ENCODE peak calls at places on chromosomes 12 and 14, in seven cellular contexts. S, G, P, O, B, Y and M are unnamed samples.
A peak's percentile ranks its signal among the peaks of the same experiment; 100 is the strongest.

GRCh38 chr12:98719515-98720504 is 74.7 kb downstream of the APAF1 start:
- DNase-seq in P (no peak), G (no peak), S (no peak), Y (no peak), O (no peak), B (no peak), M (no peak)

GRCh38 chr12:46413368-46413767 is 40.8 kb upstream of the SLC38A2 start:
- DNase-seq in G (no peak), S (no peak), Y (no peak), O (no peak), P (no peak), B (no peak), M (no peak)

GRCh38 chr12:93603762-93604161 is 31.3 kb downstream of the SOCS2 start:
- DNase-seq in B (no peak), S (no peak), P (no peak), G (no peak), Y (no peak), O (no peak), M (no peak)

GRCh38 chr12:31874961-31875608 is 84.1 kb upstream of the RESF1 start:
- DNase-seq in P (no peak), Y (peak; percentile 76), G (no peak), S (peak; percentile 69), B (peak; percentile 10), O (peak; percentile 83), M (peak; percentile 55)

GRCh38 chr14:90627478-90627877 is 188.8 kb downstream of the TTC7B start:
- DNase-seq in Y (no peak), P (no peak), B (no peak), G (no peak), S (no peak), O (no peak), M (no peak)

GRCh38 chr12:99920561-99920960 is 64.2 kb downstream of the ANKS1B start:
- DNase-seq in B (no peak), S (no peak), P (no peak), O (no peak), Y (no peak), G (no peak), M (no peak)

GRCh38 chr12:67366530-67367196 is 97.5 kb downstream of the CAND1 start:
- DNase-seq in G (no peak), B (no peak), Y (no peak), S (no peak), O (peak; percentile 66), P (no peak), M (peak; percentile 46)

GRCh38 chr12:9096563-9097176 is 19.0 kb downstream of the A2M start:
- DNase-seq in Y (no peak), G (no peak), O (no peak), S (no peak), P (no peak), B (no peak), M (no peak)

GRCh38 chr12:12804011-12804410 is 9.1 kb upstream of the DDX47 start:
- DNase-seq in G (peak; percentile 71), S (no peak), B (no peak), Y (no peak), P (no peak), O (peak; percentile 80), M (peak; percentile 88)

GRCh38 chr12:109878247-109878625 is 2.1 kb downstream of the GLTP start:
- DNase-seq in P (no peak), S (no peak), Y (no peak), O (no peak), G (no peak), B (no peak), M (no peak)

GRCh38 chr14:65370890-65371289 is 41.6 kb upstream of the FUT8 start:
- DNase-seq in G (no peak), Y (no peak), O (no peak), B (no peak), S (no peak), P (no peak), M (no peak)

GRCh38 chr14:81819344-81819743 is 285.7 kb upstream of the SEL1L start:
- DNase-seq in Y (no peak), O (no peak), G (no peak), S (no peak), B (no peak), P (no peak), M (no peak)

GRCh38 chr12:87274594-87275245 is 754.5 kb downstream of the C12orf50 start:
- DNase-seq in S (no peak), Y (no peak), G (peak; percentile 26), O (peak; percentile 38), B (no peak), P (no peak), M (peak; percentile 48)

GRCh38 chr12:21806255-21806654 is 31.7 kb upstream of the KCNJ8 start:
- DNase-seq in B (no peak), S (no peak), O (no peak), G (no peak), P (no peak), Y (no peak), M (no peak)
- H3K27ac ChIP-seq in B (no peak overlapping the region), S (no peak overlapping the region), O (no peak overlapping the region), G (no peak overlapping the region), P (no peak overlapping the region), Y (no peak overlapping the region), M (no peak overlapping the region)

DNA sequence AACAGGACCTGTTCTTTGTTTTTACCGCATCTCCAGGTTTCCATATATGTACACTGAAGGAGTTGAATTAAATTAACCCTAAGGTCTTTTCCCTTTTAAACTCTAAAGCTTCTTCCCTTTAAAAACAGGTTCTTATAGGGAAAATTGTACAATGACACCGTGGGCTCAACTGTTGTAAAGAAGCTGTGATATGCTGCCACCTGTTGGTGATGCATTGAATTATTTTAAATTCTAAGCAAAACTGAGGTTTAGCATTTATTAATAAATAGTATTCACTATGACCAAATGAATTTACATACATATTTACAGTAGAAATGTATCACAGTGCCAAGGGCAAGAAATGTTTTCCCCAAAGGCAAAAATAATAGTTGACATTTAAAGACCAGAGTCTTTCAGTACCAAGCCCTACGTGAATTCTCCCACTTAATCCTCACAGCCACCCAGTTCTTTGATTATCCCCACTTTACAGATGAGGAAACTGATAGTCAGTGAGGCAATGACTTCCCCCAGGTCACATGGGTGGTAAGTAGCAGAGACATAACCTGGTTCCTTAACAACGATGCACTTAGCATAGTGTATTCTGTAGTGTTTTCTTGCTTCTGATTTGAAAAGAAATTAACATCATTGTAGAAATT is 35.7 kb upstream of the TMEM263 start:
- DNase-seq in Y (no peak), G (peak; percentile 46), S (peak; percentile 14), O (peak; percentile 63), P (no peak), B (no peak), M (no peak)
- TF ChIP-seq CTCF in Y (peak; percentile 85), G (peak; percentile 82), S (peak; percentile 86), O (peak; percentile 81), P (peak; percentile 82), B (peak; percentile 88), M (peak; percentile 88)

GRCh38 chr12:63915105-63915830 is 70.8 kb downstream of the SRGAP1 start:
- DNase-seq in S (no peak), G (peak; percentile 47), P (no peak), O (peak; percentile 71), B (no peak), Y (peak; percentile 60), M (peak; percentile 43)

GRCh38 chr12:63918788-63919300 is 74.3 kb downstream of the SRGAP1 start:
- DNase-seq in S (no peak), Y (no peak), B (no peak), O (peak; percentile 99), G (peak; percentile 68), P (no peak), M (peak; percentile 79)

GRCh38 chr12:63917477-63917862 is 73.0 kb downstream of the SRGAP1 start:
- DNase-seq in Y (no peak), G (no peak), S (no peak), P (no peak), O (no peak), B (no peak), M (no peak)

GRCh38 chr12:63917864-63918742 is 73.6 kb downstream of the SRGAP1 start:
- DNase-seq in P (no peak), G (peak; percentile 90), O (peak; percentile 96), Y (peak; percentile 76), B (peak; percentile 89), S (no peak), M (peak; percentile 99)

DNA sequence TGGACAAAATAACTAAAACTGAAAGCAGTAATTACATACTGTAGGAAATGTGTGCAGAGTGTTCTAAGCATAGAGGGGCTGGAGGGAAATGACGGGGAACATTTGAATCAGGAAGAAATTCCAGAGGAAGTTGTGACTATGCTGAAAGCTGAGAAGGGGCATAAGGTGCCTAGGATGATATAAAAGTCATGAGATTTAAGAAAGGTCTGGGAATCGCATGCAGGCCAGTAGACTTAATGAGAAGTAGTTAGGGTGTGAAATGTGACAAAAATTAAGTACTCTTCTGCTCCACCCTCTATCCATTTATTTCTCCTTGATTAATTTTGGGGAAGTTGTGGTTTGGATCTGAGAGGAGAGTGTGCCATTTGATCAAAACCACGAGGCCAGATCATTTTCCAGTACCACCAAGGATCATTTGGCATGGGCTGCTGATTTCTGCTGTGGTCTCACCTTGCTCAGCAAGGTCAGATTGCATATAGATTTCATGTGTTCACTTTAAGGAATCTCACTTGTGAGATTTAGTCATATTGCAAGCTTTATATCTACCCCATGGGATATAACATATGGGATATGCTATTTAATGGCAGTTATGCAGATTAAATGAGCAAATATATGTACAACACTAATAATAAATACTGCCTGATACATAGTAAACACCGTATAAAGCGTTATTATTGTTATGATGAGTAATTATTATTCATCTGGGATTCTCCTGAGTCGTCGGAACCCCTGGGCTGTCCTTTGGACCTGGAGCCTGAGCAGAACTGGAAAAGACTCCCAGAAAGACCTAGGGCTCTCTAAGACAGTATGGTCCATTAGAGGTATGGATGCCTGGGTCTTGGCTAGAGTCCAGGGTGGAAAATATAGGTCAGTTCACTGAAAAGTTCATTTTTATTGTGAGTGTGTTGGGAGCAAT is 72.3 kb downstream of the SRGAP1 start:
- DNase-seq in G (peak; percentile 35), B (no peak), O (peak; percentile 64), Y (no peak), S (no peak), P (no peak), M (no peak)
- H3K27ac ChIP-seq in G (peak overlapping the region; percentile 79), B (peak overlapping the region; percentile 48), O (peak overlapping the region; percentile 99), Y (peak overlapping the region; percentile 39), S (no peak overlapping the region), P (no peak overlapping the region), M (peak overlapping the region; percentile 70)

DNA sequence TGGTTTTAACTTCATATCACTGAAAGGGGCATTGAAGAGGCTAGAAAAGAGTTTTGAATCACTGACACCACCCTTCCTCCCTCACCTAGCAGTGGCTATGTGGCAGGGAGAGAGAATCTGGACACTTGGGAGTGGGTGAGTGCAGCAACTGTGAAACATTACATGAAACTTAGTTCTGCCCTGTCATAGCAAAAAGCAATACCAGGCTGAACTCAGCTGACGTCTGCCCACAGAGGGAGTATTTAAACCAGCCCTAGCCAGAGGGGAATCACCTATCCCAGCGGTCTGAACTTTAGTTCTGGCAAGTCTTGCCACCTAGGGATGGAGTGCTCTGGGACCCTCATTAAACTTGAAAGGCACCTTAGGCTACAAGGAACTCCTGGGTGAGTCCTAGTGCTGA is 20.7 kb upstream of the UNC79 start:
- DNase-seq in B (no peak), S (no peak), O (no peak), Y (no peak), P (no peak), G (no peak), M (no peak)
- TF ChIP-seq CTCF in B (no peak), S (no peak), O (no peak), Y (no peak), P (no peak), G (no peak), M (no peak)